ENCODE peak calls at places on chromosomes 1 and 21, in five cellular contexts. One of them, this sample, is unnamed. For H3K4me1 and H3K9me3, the result is how much of the 10 kb centered on the place peaks cover.

GRCh38 chr1:155085504-155086181 is 7.0 kb downstream of the EFNA3 start:
- DNase-seq in lung: peak
- DNase-seq in heart right ventricle: peak
- DNase-seq in PC-3: peak
- DNase-seq in gastrocnemius medialis: peak
- DNase-seq in this sample: peak

GRCh38 chr1:147771216-147772125 is 11.1 kb upstream of the GJA5 start:
- DNase-seq in lung: no peak
- DNase-seq in heart right ventricle: peak
- DNase-seq in PC-3: peak
- DNase-seq in gastrocnemius medialis: peak
- DNase-seq in this sample: peak

GRCh38 chr1:31815307-31815645 is 546 bp downstream of the SPOCD1 start:
- DNase-seq in lung: no peak
- DNase-seq in heart right ventricle: no peak
- DNase-seq in PC-3: no peak
- DNase-seq in gastrocnemius medialis: no peak
- DNase-seq in this sample: no peak

GRCh38 chr21:22961248-22961647 is 1963.0 kb downstream of the NCAM2 start:
- DNase-seq in lung: no peak
- DNase-seq in heart right ventricle: no peak
- DNase-seq in PC-3: no peak
- DNase-seq in gastrocnemius medialis: no peak
- DNase-seq in this sample: no peak

GRCh38 chr1:65393345-65393744 is 27.1 kb upstream of the LEPR start:
- DNase-seq in lung: no peak
- DNase-seq in heart right ventricle: no peak
- DNase-seq in PC-3: peak
- DNase-seq in gastrocnemius medialis: no peak
- DNase-seq in this sample: no peak

GRCh38 chr1:177558372-177558771 is 387.6 kb downstream of the BRINP2 start:
- DNase-seq in lung: no peak
- DNase-seq in heart right ventricle: no peak
- DNase-seq in PC-3: no peak
- DNase-seq in gastrocnemius medialis: no peak
- DNase-seq in this sample: no peak

GRCh38 chr1:235326719-235327558 is 1.0 kb downstream of the ARID4B start:
- DNase-seq in lung: peak
- DNase-seq in heart right ventricle: peak
- DNase-seq in PC-3: peak
- DNase-seq in gastrocnemius medialis: peak
- DNase-seq in this sample: peak

GRCh38 chr1:223834660-223835263 is 11.0 kb downstream of the TP53BP2 start:
- DNase-seq in lung: no peak
- DNase-seq in heart right ventricle: no peak
- DNase-seq in PC-3: peak
- DNase-seq in gastrocnemius medialis: no peak
- DNase-seq in this sample: no peak

GRCh38 chr1:219210067-219210466 is 36.4 kb downstream of the LYPLAL1 start:
- DNase-seq in lung: no peak
- DNase-seq in heart right ventricle: no peak
- DNase-seq in PC-3: peak
- DNase-seq in gastrocnemius medialis: no peak
- DNase-seq in this sample: no peak

GRCh38 chr1:114292194-114292593 is 138.5 kb upstream of the SYT6 start:
- DNase-seq in lung: no peak
- DNase-seq in heart right ventricle: no peak
- DNase-seq in PC-3: no peak
- DNase-seq in gastrocnemius medialis: no peak
- DNase-seq in this sample: no peak

GRCh38 chr1:34268311-34269042 is 91.8 kb downstream of the C1orf94 start:
- DNase-seq in lung: peak
- DNase-seq in heart right ventricle: no peak
- DNase-seq in PC-3: peak
- DNase-seq in gastrocnemius medialis: no peak
- DNase-seq in this sample: no peak

GRCh38 chr1:212606042-212606733 is 2.4 kb upstream of the ATF3 start:
- DNase-seq in lung: no peak
- DNase-seq in heart right ventricle: no peak
- DNase-seq in PC-3: no peak
- DNase-seq in gastrocnemius medialis: no peak
- DNase-seq in this sample: no peak

GRCh38 chr1:205387845-205388244 is 31.1 kb upstream of the KLHDC8A start:
- DNase-seq in lung: no peak
- DNase-seq in heart right ventricle: no peak
- DNase-seq in PC-3: no peak
- DNase-seq in gastrocnemius medialis: no peak
- DNase-seq in this sample: no peak

GRCh38 chr1:155103325-155103724 is 24.4 kb upstream of the EFNA1 start:
- DNase-seq in lung: no peak
- DNase-seq in heart right ventricle: no peak
- DNase-seq in PC-3: no peak
- DNase-seq in gastrocnemius medialis: no peak
- DNase-seq in this sample: no peak

GRCh38 chr1:227459977-227460376 is 103.4 kb upstream of the ZNF678 start:
- DNase-seq in lung: no peak
- DNase-seq in heart right ventricle: no peak
- DNase-seq in PC-3: no peak
- DNase-seq in gastrocnemius medialis: no peak
- DNase-seq in this sample: no peak

GRCh38 chr1:106620521-106620954 is 435.9 kb upstream of the PRMT6 start:
- DNase-seq in lung: no peak
- DNase-seq in heart right ventricle: no peak
- DNase-seq in PC-3: peak
- DNase-seq in gastrocnemius medialis: no peak
- DNase-seq in this sample: no peak

GRCh38 chr1:2393471-2393877 is 1.8 kb downstream of the RER1 start:
- DNase-seq in lung: no peak
- DNase-seq in heart right ventricle: no peak
- DNase-seq in PC-3: no peak
- DNase-seq in gastrocnemius medialis: no peak
- DNase-seq in this sample: no peak
- H3K4me3 ChIP-seq in lung: no peak
- H3K4me3 ChIP-seq in heart right ventricle: no peak
- H3K4me3 ChIP-seq in PC-3: peak
- H3K4me3 ChIP-seq in gastrocnemius medialis: no peak
- H3K4me3 ChIP-seq in this sample: no peak

DNA sequence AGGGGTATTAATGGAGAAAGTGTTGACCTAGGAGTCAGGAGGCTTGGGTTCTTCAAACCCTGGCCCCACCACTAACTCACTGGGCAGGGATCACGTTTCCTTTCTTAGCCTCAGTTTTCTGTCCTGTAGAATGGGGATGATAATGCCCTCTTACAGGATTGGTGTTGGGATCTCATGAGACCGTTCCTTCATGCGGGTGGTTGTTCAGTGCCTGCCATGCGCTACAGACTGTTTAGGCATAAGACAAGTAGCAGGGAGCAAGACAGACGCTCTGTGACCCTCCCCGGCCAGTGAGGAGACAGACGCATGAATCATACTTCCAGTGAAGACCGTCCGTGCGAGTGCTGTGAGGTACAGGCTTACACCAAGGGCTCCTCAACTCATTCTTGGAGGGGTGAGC is 81.7 kb downstream of the MAN1C1 start:
- DNase-seq in lung: no peak
- DNase-seq in heart right ventricle: no peak
- DNase-seq in PC-3: no peak
- DNase-seq in gastrocnemius medialis: no peak
- DNase-seq in this sample: no peak
- H3K4me1 ChIP-seq in lung: under half
- H3K4me1 ChIP-seq in heart right ventricle: half or more
- H3K4me1 ChIP-seq in PC-3: under half
- H3K4me1 ChIP-seq in gastrocnemius medialis: half or more
- H3K4me1 ChIP-seq in this sample: under half

GRCh38 chr1:80919426-80919825 is 881.3 kb upstream of the ADGRL2 start:
- DNase-seq in lung: no peak
- DNase-seq in heart right ventricle: no peak
- DNase-seq in PC-3: no peak
- DNase-seq in gastrocnemius medialis: no peak
- DNase-seq in this sample: no peak

GRCh38 chr1:80929868-80930508 is 870.7 kb upstream of the ADGRL2 start:
- DNase-seq in lung: no peak
- DNase-seq in heart right ventricle: no peak
- DNase-seq in PC-3: no peak
- DNase-seq in gastrocnemius medialis: no peak
- DNase-seq in this sample: no peak

GRCh38 chr1:80922906-80923305 is 877.8 kb upstream of the ADGRL2 start:
- DNase-seq in lung: no peak
- DNase-seq in heart right ventricle: no peak
- DNase-seq in PC-3: no peak
- DNase-seq in gastrocnemius medialis: no peak
- DNase-seq in this sample: no peak

GRCh38 chr1:80924290-80924689 is 876.4 kb upstream of the ADGRL2 start:
- DNase-seq in lung: no peak
- DNase-seq in heart right ventricle: no peak
- DNase-seq in PC-3: no peak
- DNase-seq in gastrocnemius medialis: no peak
- DNase-seq in this sample: no peak

GRCh38 chr1:80925130-80925780 is 875.5 kb upstream of the ADGRL2 start:
- DNase-seq in lung: no peak
- DNase-seq in heart right ventricle: no peak
- DNase-seq in PC-3: no peak
- DNase-seq in gastrocnemius medialis: no peak
- DNase-seq in this sample: no peak
- H3K9me3 ChIP-seq in lung: under half
- H3K9me3 ChIP-seq in heart right ventricle: under half
- H3K9me3 ChIP-seq in PC-3: under half
- H3K9me3 ChIP-seq in gastrocnemius medialis: under half
- H3K9me3 ChIP-seq in this sample: under half

GRCh38 chr1:43464840-43465693 is 11.3 kb upstream of the HYI start:
- DNase-seq in lung: no peak
- DNase-seq in heart right ventricle: no peak
- DNase-seq in PC-3: no peak
- DNase-seq in gastrocnemius medialis: no peak
- DNase-seq in this sample: no peak
- H3K4me3 ChIP-seq in lung: no peak
- H3K4me3 ChIP-seq in heart right ventricle: no peak
- H3K4me3 ChIP-seq in PC-3: no peak
- H3K4me3 ChIP-seq in gastrocnemius medialis: no peak
- H3K4me3 ChIP-seq in this sample: no peak

DNA sequence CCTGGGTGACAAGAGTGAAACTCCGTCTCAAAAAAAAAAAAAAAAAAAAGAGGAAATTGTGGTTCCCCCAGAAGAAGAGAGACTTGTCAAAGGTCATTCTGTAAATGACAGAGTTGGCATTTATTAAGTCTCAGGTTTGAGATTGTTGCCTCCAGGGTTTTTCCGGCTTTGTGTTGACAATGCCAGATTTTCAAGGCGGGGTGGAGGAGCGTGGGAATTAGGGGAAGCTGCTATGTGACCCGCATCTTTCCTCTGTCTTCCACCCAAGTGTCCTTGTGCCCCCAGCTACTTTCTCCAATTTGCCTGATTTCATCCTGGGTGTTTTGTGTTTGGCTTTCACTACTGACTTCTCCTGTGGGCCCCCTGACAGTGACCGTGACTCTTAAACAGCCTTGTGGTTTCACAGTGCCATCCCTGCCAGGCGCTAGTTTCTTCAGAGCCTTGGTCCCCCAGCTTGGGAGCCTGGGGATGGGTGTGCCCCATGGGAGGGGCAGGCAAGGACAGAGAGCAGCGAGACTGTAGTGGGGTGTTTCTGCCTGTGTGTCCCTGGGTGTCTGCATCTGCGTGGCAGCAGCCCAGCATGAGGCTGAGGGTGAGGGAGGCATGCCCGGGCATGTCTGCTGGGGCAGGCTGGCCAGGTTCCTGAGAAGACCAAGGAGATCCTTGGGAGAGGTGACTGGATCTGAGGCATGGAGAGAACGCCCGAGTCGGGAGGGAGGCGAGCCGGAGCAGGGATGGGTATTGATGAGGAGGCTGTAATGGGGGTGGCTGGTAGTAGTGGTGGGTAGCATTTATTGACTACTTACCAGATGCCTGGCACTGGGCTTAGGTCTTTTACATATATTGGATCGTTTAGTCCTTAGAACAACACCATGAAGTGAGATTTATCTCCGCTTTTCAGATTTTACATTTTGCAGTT is 46.3 kb downstream of the IER5 start:
- DNase-seq in lung: no peak
- DNase-seq in heart right ventricle: peak
- DNase-seq in PC-3: peak
- DNase-seq in gastrocnemius medialis: peak
- DNase-seq in this sample: no peak
- H3K4me1 ChIP-seq in lung: under half
- H3K4me1 ChIP-seq in heart right ventricle: under half
- H3K4me1 ChIP-seq in PC-3: under half
- H3K4me1 ChIP-seq in gastrocnemius medialis: under half
- H3K4me1 ChIP-seq in this sample: under half

DNA sequence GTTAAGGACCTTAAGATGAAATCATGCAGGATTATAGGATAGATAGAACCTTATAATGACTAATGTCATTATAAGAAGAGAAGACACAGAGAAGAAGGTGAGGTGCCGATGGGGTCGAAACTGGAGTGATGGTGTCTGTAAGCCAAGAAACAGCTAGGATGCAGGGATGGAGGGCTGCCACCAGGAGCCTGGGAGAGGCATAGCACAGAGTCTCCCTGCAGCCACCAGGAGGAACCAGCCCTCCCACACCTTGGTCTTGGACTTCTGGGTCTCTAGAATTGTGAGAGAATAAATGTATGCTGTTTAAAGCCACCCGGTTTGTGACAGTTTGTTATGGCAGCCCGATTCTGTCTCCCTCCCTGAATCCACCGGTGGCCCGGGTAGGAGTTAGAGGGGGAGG is 337.2 kb upstream of the AJAP1 start:
- DNase-seq in lung: no peak
- DNase-seq in heart right ventricle: no peak
- DNase-seq in PC-3: no peak
- DNase-seq in gastrocnemius medialis: no peak
- DNase-seq in this sample: no peak
- H3K9me3 ChIP-seq in lung: under half
- H3K9me3 ChIP-seq in heart right ventricle: under half
- H3K9me3 ChIP-seq in PC-3: under half
- H3K9me3 ChIP-seq in gastrocnemius medialis: under half
- H3K9me3 ChIP-seq in this sample: under half

DNA sequence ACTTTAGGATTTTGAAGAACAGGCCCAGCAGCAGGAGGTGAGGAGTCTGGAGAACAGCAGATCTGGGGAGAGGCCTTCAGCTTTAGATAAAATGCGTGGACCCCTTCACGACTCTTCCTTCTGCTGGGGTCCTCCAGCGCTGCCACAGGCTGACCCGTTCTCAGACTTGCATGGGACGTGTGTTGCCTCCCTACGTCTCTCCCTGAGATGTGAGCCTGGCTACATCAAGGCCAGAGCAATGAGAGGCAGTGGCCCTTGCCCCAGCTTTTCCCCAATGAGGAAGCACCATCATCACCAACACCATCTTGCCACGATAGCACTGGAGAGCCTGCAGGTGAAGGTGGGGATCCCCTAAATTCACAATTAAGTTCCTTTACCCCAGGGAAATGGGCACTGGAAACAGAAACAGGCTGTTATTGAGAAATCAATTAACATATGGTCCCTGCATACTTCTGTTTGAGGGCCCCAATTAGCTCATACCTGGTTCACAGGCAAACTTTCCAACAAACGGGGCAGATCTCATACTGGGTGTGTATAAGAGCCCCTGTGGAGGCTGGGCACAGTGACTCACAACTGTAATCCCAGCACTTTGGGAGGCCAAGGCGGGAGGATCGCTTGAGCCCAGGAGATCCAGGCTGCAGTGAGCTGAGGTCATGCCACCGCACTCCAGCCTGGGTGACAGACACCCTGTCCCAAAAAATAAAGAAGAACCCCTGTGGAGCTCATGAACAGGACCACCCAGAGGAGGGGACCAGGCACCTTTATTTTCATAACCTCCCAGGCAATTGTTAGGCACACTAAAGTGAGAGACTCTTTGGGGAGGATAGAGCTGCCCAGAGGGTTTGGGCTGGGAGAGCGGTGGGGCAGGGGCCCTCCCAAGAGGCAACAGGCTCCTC is 12.1 kb upstream of the ADAMTSL4 start:
- DNase-seq in lung: no peak
- DNase-seq in heart right ventricle: no peak
- DNase-seq in PC-3: no peak
- DNase-seq in gastrocnemius medialis: no peak
- DNase-seq in this sample: no peak
- H3K4me3 ChIP-seq in lung: no peak
- H3K4me3 ChIP-seq in heart right ventricle: no peak
- H3K4me3 ChIP-seq in PC-3: no peak
- H3K4me3 ChIP-seq in gastrocnemius medialis: no peak
- H3K4me3 ChIP-seq in this sample: no peak

This sample was measured in tibial artery.